ENCODE peak calls at places on chromosomes 16 and 17, in four cellular contexts. Q is cardiac fibroblast, O is prostate gland, U is neural progenitor cell. B is an unnamed sample.

GRCh38 chr16:3022208-3022696 is 1.5 kb downstream of the HCFC1R1 start:
- DNase-seq in O (peak), U (peak), Q (peak), B (peak)

GRCh38 chr17:79299349-79299748 is 224.7 kb downstream of the ENGASE start:
- DNase-seq in Q (no peak), O (no peak), U (no peak), B (no peak)

GRCh38 chr17:75643033-75644017 is 10.1 kb downstream of the SMIM5 start:
- DNase-seq in Q (no peak), U (no peak), O (no peak), B (no peak)

GRCh38 chr16:12538667-12539081 is 265.0 kb downstream of the CPPED1 start:
- DNase-seq in O (no peak), Q (no peak), U (no peak), B (no peak)

GRCh38 chr17:79922798-79923197 is 83.6 kb upstream of the CBX4 start:
- DNase-seq in Q (no peak), O (no peak), U (no peak), B (no peak)

GRCh38 chr16:59632266-59632855 is 898.2 kb upstream of the GOT2 start:
- DNase-seq in U (no peak), Q (peak), O (no peak), B (no peak)

GRCh38 chr17:21511368-21512195 is 135.4 kb downstream of the KCNJ12 start:
- DNase-seq in O (peak), Q (peak), U (peak), B (peak)

GRCh38 chr17:79812969-79813825 is 16.3 kb upstream of the CBX8 start:
- DNase-seq in O (no peak), Q (no peak), U (peak), B (no peak)

GRCh38 chr17:82257473-82257872 is 16.0 kb downstream of the CSNK1D start:
- DNase-seq in U (peak), O (no peak), Q (peak), B (peak)

B was measured in activated CD8-positive, alpha-beta T cell treated with anti-CD3 and anti-CD28 coated beads, Interleukin-2, amount 10 ng/mL, durations not matched to agents 7 days and 5 days.